ENCODE peak calls at places on chromosomes 4 and X, in eight cellular contexts. F is dorsolateral prefrontal cortex; N is trophoblast cell; V is upper lobe of left lung; X is HCT116; I is CD8-positive, alpha-beta T cell; L is aorta; Y is fibroblast of lung. E is an unnamed sample.
A peak's percentile ranks its signal among the peaks of the same experiment; 100 is the strongest.

GRCh38 chr4:41050840-41051775 is 163.2 kb downstream of the APBB2 start:
- DNase-seq in V (no peak), X (no peak), Y (no peak), N (peak; percentile 10), L (no peak), F (no peak), I (no peak), E (no peak)

GRCh38 chr4:75940692-75941253 is at the start of gene NAAA:
- DNase-seq in V (peak; percentile 88), X (peak; percentile 51), Y (peak; percentile 63), L (peak; percentile 90), N (peak; percentile 85), F (peak; percentile 74), I (peak; percentile 44), E (no peak)

GRCh38 chr4:188015025-188015778 is 19.6 kb downstream of the ZFP42 start:
- DNase-seq in X (no peak), N (peak; percentile 63), Y (no peak), F (no peak), L (no peak), V (no peak), I (no peak), E (no peak)

GRCh38 chrX:106397788-106398538 is 213.8 kb upstream of the RADX start:
- DNase-seq in Y (no peak), F (no peak), X (peak; percentile 21), V (no peak), I (no peak), N (peak; percentile 53), L (no peak), E (no peak)

GRCh38 chr4:73904491-73904890 is 35.3 kb downstream of the CXCL1 start:
- DNase-seq in N (no peak), I (no peak), F (no peak), L (no peak), V (no peak), Y (peak; percentile 85), X (no peak), E (no peak)

GRCh38 chrX:110172215-110172614 is 145.7 kb downstream of the AMMECR1 start:
- DNase-seq in I (no peak), V (no peak), X (no peak), F (no peak), N (no peak), L (no peak), Y (no peak), E (no peak)

GRCh38 chrX:51144828-51145442 is 187.7 kb upstream of the NUDT10 start:
- DNase-seq in V (peak; percentile 49), L (no peak), F (no peak), I (no peak), X (no peak), N (peak; percentile 68), Y (peak; percentile 25), E (no peak)

GRCh38 chrX:137052641-137053235 is 18.9 kb upstream of the GPR101 start:
- DNase-seq in F (no peak), N (no peak), Y (no peak), L (no peak), X (no peak), V (no peak), I (no peak), E (no peak)

GRCh38 chrX:45011131-45011530 is 138.1 kb downstream of the KDM6A start:
- DNase-seq in F (no peak), X (no peak), N (no peak), V (no peak), L (no peak), I (no peak), Y (no peak), E (no peak)

GRCh38 chrX:85024562-85024961 is 20.9 kb downstream of the APOOL start:
- DNase-seq in V (no peak), N (no peak), I (no peak), F (no peak), L (no peak), X (no peak), Y (no peak), E (no peak)

GRCh38 chr4:121277194-121278105 is 103.4 kb downstream of the QRFPR start:
- DNase-seq in Y (no peak), V (no peak), N (peak; percentile 99), X (peak; percentile 42), I (no peak), L (no peak), F (no peak), E (no peak)

GRCh38 chr4:189202182-189202868 is 738.3 kb upstream of the FRG1 start:
- DNase-seq in L (peak; percentile 84), I (no peak), Y (peak; percentile 93), X (peak; percentile 28), V (peak; percentile 47), N (peak; percentile 63), F (no peak), E (no peak)

GRCh38 chr4:173531085-173531965 is 1.3 kb upstream of the HAND2 start:
- DNase-seq in N (no peak), Y (no peak), V (no peak), F (no peak), X (no peak), I (no peak), L (peak; percentile 74), E (no peak)

GRCh38 chr4:173528378-173529321 is 1.4 kb downstream of the HAND2 start:
- DNase-seq in Y (no peak), N (no peak), V (no peak), L (peak; percentile 69), I (no peak), X (no peak), F (no peak), E (no peak)

GRCh38 chr4:173529505-173530325 is at the start of gene HAND2:
- DNase-seq in Y (peak; percentile 59), N (no peak), V (no peak), L (peak; percentile 82), X (no peak), F (no peak), I (no peak), E (no peak)

GRCh38 chr4:173532725-173533511 is 2.9 kb upstream of the HAND2 start:
- DNase-seq in X (no peak), V (no peak), I (no peak), Y (no peak), N (no peak), L (no peak), F (no peak), E (no peak)

DNA sequence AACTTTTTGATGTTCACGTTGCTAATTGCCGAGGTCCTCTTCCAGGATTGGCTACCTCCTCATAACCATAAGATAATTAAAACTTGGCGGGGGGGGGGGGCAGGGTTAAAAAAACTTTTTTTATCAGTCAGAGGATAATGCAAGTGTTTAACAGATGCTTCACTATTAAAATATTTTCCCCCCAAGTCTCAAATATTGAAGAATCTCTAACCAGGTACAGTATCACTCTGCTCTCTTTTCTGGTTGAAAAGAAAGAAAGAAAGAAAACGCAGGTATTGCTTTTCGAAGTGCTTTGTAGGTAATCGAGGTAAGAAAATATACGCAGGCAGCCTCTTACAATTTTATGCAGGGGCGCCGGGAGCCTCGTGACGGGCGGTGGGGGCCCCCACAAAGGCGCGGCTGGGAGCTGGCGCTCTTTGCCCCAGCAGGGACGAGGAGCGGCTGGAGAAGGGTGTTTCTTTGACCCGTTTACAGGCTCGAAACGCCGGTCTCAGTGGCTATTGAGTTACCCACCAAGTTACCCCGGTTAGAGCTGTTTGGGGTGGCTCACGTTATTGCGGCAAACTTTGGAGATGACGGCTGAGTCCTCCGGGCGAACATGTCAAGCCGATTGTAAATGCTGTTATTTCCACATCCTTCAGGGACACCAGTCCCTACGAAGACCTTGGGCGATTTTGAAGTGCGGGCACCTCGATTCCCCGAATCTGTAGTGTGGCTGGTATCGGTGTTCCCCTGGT is 465 bp upstream of the HAND2 start:
- DNase-seq in X (no peak), I (no peak), F (no peak), N (no peak), V (no peak), Y (no peak), L (peak; percentile 72), E (no peak)
- H3K4me3 ChIP-seq in X (no peak overlapping the region), I (no peak overlapping the region), F (peak overlapping the region; percentile 40), N (no peak overlapping the region), V (no peak overlapping the region), Y (no peak overlapping the region), L (peak overlapping the region; percentile 48), E (no peak overlapping the region)

GRCh38 chrX:118977424-118977823 is 3.0 kb downstream of the LONRF3 start:
- DNase-seq in N (no peak), L (no peak), X (no peak), V (no peak), F (no peak), I (no peak), Y (no peak), E (no peak)
- H3K4me3 ChIP-seq in N (no peak overlapping the region), L (no peak overlapping the region), X (no peak overlapping the region), V (no peak overlapping the region), F (no peak overlapping the region), I (no peak overlapping the region), Y (no peak overlapping the region), E (no peak overlapping the region)

DNA sequence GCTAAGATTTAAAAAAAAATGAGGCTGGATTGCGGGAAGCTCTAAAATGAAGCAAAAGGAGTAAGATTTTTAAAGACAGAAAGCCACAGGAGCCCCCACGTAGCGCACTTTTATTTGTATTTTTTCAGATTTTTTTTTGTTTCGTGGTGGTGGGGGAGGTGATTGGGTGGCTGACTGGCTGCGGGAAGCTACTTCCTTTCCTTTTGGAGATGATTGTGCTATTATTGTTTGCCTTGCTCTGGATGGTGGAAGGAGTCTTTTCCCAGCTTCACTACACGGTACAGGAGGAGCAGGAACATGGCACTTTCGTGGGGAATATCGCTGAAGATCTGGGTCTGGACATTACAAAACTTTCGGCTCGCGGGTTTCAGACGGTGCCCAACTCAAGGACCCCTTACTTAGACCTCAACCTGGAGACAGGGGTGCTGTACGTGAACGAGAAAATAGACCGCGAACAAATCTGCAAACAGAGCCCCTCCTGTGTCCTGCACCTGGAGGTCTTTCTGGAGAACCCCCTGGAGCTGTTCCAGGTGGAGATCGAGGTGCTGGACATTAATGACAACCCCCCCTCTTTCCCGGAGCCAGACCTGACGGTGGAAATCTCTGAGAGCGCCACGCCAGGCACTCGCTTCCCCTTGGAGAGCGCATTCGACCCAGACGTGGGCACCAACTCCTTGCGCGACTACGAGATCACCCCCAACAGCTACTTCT is 993 bp downstream of the PCDH10 start:
- DNase-seq in V (no peak), I (no peak), L (no peak), X (no peak), Y (peak; percentile 13), N (no peak), F (no peak), E (no peak)
- H3K4me3 ChIP-seq in V (peak overlapping the region; percentile 40), I (no peak overlapping the region), L (peak overlapping the region; percentile 44), X (no peak overlapping the region), Y (peak overlapping the region; percentile 58), N (peak overlapping the region; percentile 73), F (peak overlapping the region; percentile 86), E (no peak overlapping the region)

GRCh38 chr4:122731676-122732075 is 828 bp upstream of the BBS12 start:
- DNase-seq in L (no peak), Y (no peak), I (no peak), X (no peak), F (no peak), N (no peak), V (no peak), E (no peak)
- H3K4me3 ChIP-seq in L (no peak overlapping the region), Y (peak overlapping the region; percentile 80), I (no peak overlapping the region), X (peak overlapping the region; percentile 78), F (peak overlapping the region; percentile 79), N (no peak overlapping the region), V (no peak overlapping the region), E (peak overlapping the region; percentile 38)